ENCODE peak calls at places on chromosomes 2 and 18, in eight cellular contexts. E is pancreas, W is Peyer's patch, X is sigmoid colon, T is prostate gland, S is right atrium auricular region, C is IMR-90, N is fibroblast of lung. J is an unnamed sample.

GRCh38 chr2:199303814-199304213 is 153.9 kb downstream of the SATB2 start:
- DNase-seq in E (no peak), W (no peak), X (no peak), T (no peak), S (no peak), C (peak; percentile 94), N (peak; percentile 100), J (no peak)

GRCh38 chr18:37563810-37564511 is 1.6 kb downstream of the CELF4 start:
- DNase-seq in E (no peak), W (no peak), X (peak; percentile 15), T (no peak), S (no peak), C (no peak), N (no peak), J (no peak)

GRCh38 chr2:175676813-175677212 is 325.3 kb downstream of the LNPK start:
- DNase-seq in E (no peak), W (no peak), X (no peak), T (no peak), S (no peak), C (no peak), N (no peak), J (no peak)

GRCh38 chr2:159614534-159615186 is 1.7 kb downstream of the BAZ2B start:
- DNase-seq in E (no peak), W (no peak), X (no peak), T (no peak), S (no peak), C (peak; percentile 67), N (no peak), J (no peak)

GRCh38 chr2:206939340-206939739 is at the start of gene CPO:
- DNase-seq in E (no peak), W (no peak), X (no peak), T (no peak), S (no peak), C (no peak), N (no peak), J (no peak)

GRCh38 chr2:132783883-132784282 is 113.9 kb upstream of the LYPD1 start:
- DNase-seq in E (no peak), W (no peak), X (no peak), T (no peak), S (no peak), C (no peak), N (no peak), J (no peak)

GRCh38 chr2:121475811-121476571 is 54.7 kb upstream of the RNU4ATAC start:
- DNase-seq in E (no peak), W (no peak), X (no peak), T (no peak), S (no peak), C (peak; percentile 25), N (peak; percentile 50), J (no peak)

GRCh38 chr2:219684721-219685689 is 57.6 kb downstream of the SLC4A3 start:
- DNase-seq in E (peak; percentile 81), W (peak; percentile 30), X (peak; percentile 83), T (peak; percentile 89), S (peak; percentile 72), C (peak; percentile 43), N (peak; percentile 46), J (peak; percentile 87)

GRCh38 chr2:3033315-3033714 is 344.3 kb downstream of the EIPR1 start:
- DNase-seq in E (no peak), W (no peak), X (no peak), T (no peak), S (no peak), C (no peak), N (no peak), J (no peak)

GRCh38 chr2:67566292-67566691 is 169.2 kb downstream of the ETAA1 start:
- DNase-seq in E (no peak), W (no peak), X (no peak), T (no peak), S (no peak), C (no peak), N (peak; percentile 45), J (no peak)

GRCh38 chr2:100606740-100607343 is 44.0 kb downstream of the PDCL3 start:
- DNase-seq in E (no peak), W (no peak), X (no peak), T (no peak), S (no peak), C (peak; percentile 46), N (peak; percentile 19), J (no peak)

GRCh38 chr18:79378416-79379250 is 17.1 kb upstream of the NFATC1 start:
- DNase-seq in E (peak; percentile 91), W (peak; percentile 72), X (peak; percentile 90), T (peak; percentile 74), S (peak; percentile 85), C (peak; percentile 74), N (peak; percentile 63), J (peak; percentile 72)

GRCh38 chr2:134284119-134284670 is 30.3 kb downstream of the MGAT5 start:
- DNase-seq in E (no peak), W (no peak), X (no peak), T (no peak), S (no peak), C (peak; percentile 55), N (peak; percentile 24), J (no peak)

GRCh38 chr2:165793161-165793778 is 777 bp downstream of the GALNT3 start:
- DNase-seq in E (peak; percentile 75), W (peak; percentile 23), X (no peak), T (peak; percentile 22), S (no peak), C (no peak), N (peak; percentile 74), J (peak; percentile 51)

GRCh38 chr2:2149379-2149778 is 181.7 kb downstream of the MYT1L start:
- DNase-seq in E (no peak), W (no peak), X (no peak), T (no peak), S (no peak), C (no peak), N (no peak), J (no peak)

GRCh38 chr2:207438414-207439126 is 91.2 kb upstream of the CREB1 start:
- DNase-seq in E (no peak), W (no peak), X (no peak), T (no peak), S (no peak), C (no peak), N (no peak), J (no peak)

GRCh38 chr2:10378189-10378588 is 69.9 kb downstream of the ODC1 start:
- DNase-seq in E (no peak), W (peak; percentile 87), X (no peak), T (no peak), S (no peak), C (no peak), N (no peak), J (no peak)

GRCh38 chr2:197204855-197205254 is 105.7 kb downstream of the ANKRD44 start:
- DNase-seq in E (no peak), W (no peak), X (no peak), T (no peak), S (no peak), C (peak; percentile 31), N (peak; percentile 72), J (no peak)

GRCh38 chr2:140643761-140644187 is 1487.0 kb downstream of the LRP1B start:
- DNase-seq in E (no peak), W (no peak), X (no peak), T (no peak), S (no peak), C (peak; percentile 53), N (peak; percentile 59), J (no peak)

DNA sequence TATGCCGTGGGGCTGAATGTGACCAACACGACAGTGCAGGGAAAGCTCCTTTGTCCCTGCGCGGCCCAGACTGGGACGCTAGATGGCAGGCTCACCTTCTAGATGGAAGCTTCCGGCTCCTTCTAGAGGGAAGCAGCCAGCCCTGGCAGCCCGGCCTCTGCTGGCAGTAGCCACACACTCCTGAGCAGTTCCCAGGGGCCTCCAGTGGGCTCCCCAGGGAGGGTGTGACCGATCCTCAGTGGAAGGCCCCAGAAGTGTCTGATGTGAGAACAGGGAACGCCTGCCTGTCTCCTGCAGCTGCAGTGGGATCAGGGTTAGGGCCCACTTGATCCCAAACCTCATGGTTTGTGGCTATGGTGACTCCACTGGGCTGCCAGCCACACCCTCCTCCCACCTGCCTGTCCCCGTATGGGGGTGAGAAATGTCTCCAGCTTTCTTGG is 48.5 kb upstream of the LRPPRC start:
- DNase-seq in E (peak; percentile 92), W (peak; percentile 67), X (peak; percentile 87), T (peak; percentile 72), S (peak; percentile 70), C (peak; percentile 74), N (peak; percentile 54), J (peak; percentile 93)
- H3K27ac ChIP-seq in E (no peak overlapping the region), W (no peak overlapping the region), X (no peak overlapping the region), T (no peak overlapping the region), S (no peak overlapping the region), C (no peak overlapping the region), N (no peak overlapping the region), J (peak overlapping the region; percentile 34)

DNA sequence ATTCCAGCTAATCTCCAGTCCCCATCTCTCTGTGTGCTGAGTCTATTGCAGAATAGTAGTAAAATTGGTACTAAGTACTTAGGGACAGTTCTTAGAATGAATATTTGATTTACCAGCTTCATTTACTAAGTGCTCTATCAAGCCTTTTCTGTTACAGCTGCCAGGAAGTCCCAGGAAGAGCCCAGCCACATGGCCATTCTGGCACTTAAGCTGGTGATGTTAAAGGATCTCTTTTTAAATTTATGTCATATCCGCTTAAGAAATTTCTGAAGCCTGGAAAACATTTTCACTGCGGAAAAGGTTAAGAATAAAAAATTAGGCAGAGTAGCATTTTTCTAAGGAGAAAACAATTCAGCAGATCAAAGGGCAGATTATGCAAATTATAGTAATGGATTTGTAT is 260.7 kb downstream of the SH3BP4 start:
- DNase-seq in E (no peak), W (no peak), X (no peak), T (no peak), S (no peak), C (no peak), N (no peak), J (no peak)
- H3K27me3 ChIP-seq in E (no peaks in the 10 kb centered on the region), W (no peaks in the 10 kb centered on the region), X (no peaks in the 10 kb centered on the region), T (no peaks in the 10 kb centered on the region), S (no peaks in the 10 kb centered on the region), C (peaks cover 38% of the 10 kb centered on the region), N (no peaks in the 10 kb centered on the region), J (no peaks in the 10 kb centered on the region)

GRCh38 chr2:224749136-224749535 is 33.0 kb upstream of the CCDC195 start:
- DNase-seq in E (no peak), W (no peak), X (no peak), T (no peak), S (no peak), C (no peak), N (no peak), J (no peak)
- TF ChIP-seq CTCF in E (no peak), W (no peak), X (no peak), T (no peak), S (no peak), C (no peak), N (no peak), J (no peak)

DNA sequence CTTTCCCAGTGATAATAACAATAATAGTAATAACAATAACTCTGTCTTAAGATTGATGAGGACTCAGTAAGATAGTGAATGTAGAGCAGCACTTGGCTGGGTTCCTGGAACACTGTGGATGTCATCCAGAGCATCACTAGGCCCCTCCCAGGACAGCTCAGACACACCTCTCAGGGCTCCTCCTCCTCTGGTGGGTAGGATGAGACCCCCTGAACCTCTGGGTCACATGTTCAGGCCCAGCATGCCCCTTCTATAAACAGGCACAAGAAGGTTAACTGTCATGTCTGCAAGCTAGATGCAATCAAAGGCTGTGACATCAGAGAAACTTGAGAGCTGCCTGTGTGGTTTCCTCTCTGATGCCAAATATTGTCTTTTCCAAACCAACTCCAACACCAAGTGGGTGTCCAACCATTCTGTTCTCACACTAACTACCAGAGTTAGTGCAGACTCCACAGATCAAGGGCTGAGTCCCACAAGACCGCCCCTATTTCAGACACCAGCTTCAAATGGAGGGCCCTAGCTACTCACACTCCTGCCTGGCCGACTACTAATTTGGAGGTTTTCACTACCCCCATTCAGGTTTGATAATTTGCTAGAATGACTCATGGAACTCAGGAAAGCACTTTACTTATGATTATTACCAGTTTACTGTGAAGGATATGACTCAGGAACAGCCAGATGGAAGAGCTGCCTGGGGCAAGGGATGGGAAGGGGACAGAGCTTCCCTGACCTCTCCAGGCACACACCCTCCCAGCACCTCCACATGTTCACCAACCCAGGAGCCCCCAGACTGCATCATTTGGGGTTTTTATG is 46.4 kb upstream of the BZW1 start:
- DNase-seq in E (no peak), W (no peak), X (no peak), T (no peak), S (no peak), C (peak; percentile 98), N (peak; percentile 96), J (no peak)
- H3K27ac ChIP-seq in E (no peak overlapping the region), W (peak overlapping the region; percentile 81), X (no peak overlapping the region), T (no peak overlapping the region), S (peak overlapping the region; percentile 9), C (peak overlapping the region; percentile 73), N (peak overlapping the region; percentile 87), J (no peak overlapping the region)

J was measured in thyroid gland.